ENCODE peak calls at places on chromosomes 12 and 14, in eight cellular contexts. C is WTC11, T is frontal cortex, N is GM23338, S is PC-3, O is heart right ventricle, K is cardiac fibroblast, Q is BE2C. L is an unnamed sample.

GRCh38 chr12:42769455-42769854 is 179.9 kb upstream of the PRICKLE1 start:
- DNase-seq in C (no peak), T (no peak), N (no peak), S (no peak), O (no peak), K (no peak), Q (no peak), L (no peak)

GRCh38 chr14:86575141-86575540 is 1045.2 kb downstream of the FLRT2 start:
- DNase-seq in C (no peak), T (no peak), N (no peak), S (no peak), O (no peak), K (no peak), Q (peak), L (no peak)

GRCh38 chr12:117821480-117822175 is 147.2 kb downstream of the KSR2 start:
- DNase-seq in C (no peak), T (no peak), N (no peak), S (peak), O (no peak), K (no peak), Q (no peak), L (no peak)

GRCh38 chr14:75303415-75303814 is 24.8 kb downstream of the FOS start:
- DNase-seq in C (peak), T (peak), N (peak), S (peak), O (no peak), K (peak), Q (peak), L (peak)

GRCh38 chr14:31788340-31788739 is 227.1 kb downstream of the NUBPL start:
- DNase-seq in C (no peak), T (no peak), N (no peak), S (peak), O (no peak), K (no peak), Q (no peak), L (peak)

GRCh38 chr14:76920572-76921175 is 94.5 kb downstream of the LRRC74A start:
- DNase-seq in C (peak), T (no peak), N (peak), S (no peak), O (peak), K (peak), Q (peak), L (peak)

GRCh38 chr12:49043856-49044258 is 16.7 kb downstream of the KMT2D start:
- DNase-seq in C (peak), T (peak), N (peak), S (peak), O (peak), K (peak), Q (peak), L (peak)

GRCh38 chr14:104287301-104288009 is 149.1 kb downstream of the KIF26A start:
- DNase-seq in C (peak), T (no peak), N (no peak), S (no peak), O (no peak), K (no peak), Q (peak), L (no peak)

GRCh38 chr14:51173863-51174262 is 66.2 kb upstream of the TMX1 start:
- DNase-seq in C (no peak), T (no peak), N (no peak), S (peak), O (no peak), K (no peak), Q (no peak), L (no peak)

GRCh38 chr12:57258977-57259970 is 8.3 kb upstream of the STAC3 start:
- DNase-seq in C (no peak), T (no peak), N (no peak), S (no peak), O (peak), K (no peak), Q (no peak), L (no peak)

L was measured in NB4.